ENCODE peak calls at places on chromosome 15, in eight cellular contexts. J is left ventricle myocardium inferior, H is stomach, V is astrocyte, M is GM23338, O is RWPE2, Y is heart right ventricle, A is brain microvascular endothelial cell. Z is an unnamed sample.
A peak's percentile ranks its signal among the peaks of the same experiment; 100 is the strongest.

GRCh38 chr15:84400820-84401219 is 165.2 kb downstream of the GOLGA6L4 start:
- DNase-seq in A (no peak), Y (no peak), O (peak; percentile 29), J (no peak), V (no peak), H (no peak), M (peak; percentile 25), Z (no peak)

GRCh38 chr15:41501191-41501917 is 7.7 kb downstream of the ITPKA start:
- DNase-seq in Y (no peak), J (no peak), V (no peak), A (no peak), M (peak; percentile 64), H (no peak), O (no peak), Z (no peak)

GRCh38 chr15:26864664-26865191 is 2.1 kb upstream of the GABRA5 start:
- DNase-seq in V (peak; percentile 22), M (peak; percentile 90), Y (peak; percentile 11), J (no peak), O (no peak), A (peak; percentile 30), H (peak; percentile 31), Z (no peak)

GRCh38 chr15:78035319-78035718 is 42.2 kb downstream of the TBC1D2B start:
- DNase-seq in H (peak; percentile 51), O (no peak), J (no peak), A (no peak), M (no peak), Y (peak; percentile 49), V (peak; percentile 10), Z (no peak)

GRCh38 chr15:101221858-101222257 is 30.0 kb downstream of the CHSY1 start:
- DNase-seq in O (no peak), A (no peak), M (no peak), V (no peak), H (no peak), Y (no peak), J (no peak), Z (no peak)

GRCh38 chr15:69215636-69216035 is 55.2 kb downstream of the GLCE start:
- DNase-seq in J (no peak), V (no peak), O (no peak), H (no peak), Y (no peak), M (no peak), A (no peak), Z (no peak)

GRCh38 chr15:40746916-40747418 is 8.1 kb downstream of the RMDN3 start:
- DNase-seq in Y (no peak), M (peak; percentile 32), A (no peak), O (peak; percentile 12), V (no peak), J (no peak), H (no peak), Z (no peak)

GRCh38 chr15:31811641-31812040 is 218.7 kb upstream of the CHRNA7 start:
- DNase-seq in O (no peak), H (no peak), J (no peak), M (no peak), V (no peak), A (no peak), Y (no peak), Z (no peak)

GRCh38 chr15:27358751-27359434 is 387.9 kb downstream of the GABRG3 start:
- DNase-seq in O (no peak), M (peak; percentile 79), Y (no peak), V (peak; percentile 8), J (no peak), A (no peak), H (no peak), Z (no peak)

GRCh38 chr15:81763304-81763703 is 282.5 kb downstream of the MEX3B start:
- DNase-seq in H (no peak), J (no peak), O (no peak), A (no peak), M (no peak), Y (no peak), V (no peak), Z (no peak)

GRCh38 chr15:35545825-35546580 is at the start of gene DPH6:
- DNase-seq in J (peak; percentile 87), A (peak; percentile 80), O (peak; percentile 91), V (peak; percentile 75), M (peak; percentile 87), H (peak; percentile 81), Y (peak; percentile 86), Z (peak; percentile 44)

GRCh38 chr15:100821327-100821726 is 58.3 kb upstream of the ALDH1A3 start:
- DNase-seq in J (no peak), H (no peak), A (no peak), M (no peak), V (peak; percentile 12), Y (no peak), O (no peak), Z (no peak)

DNA sequence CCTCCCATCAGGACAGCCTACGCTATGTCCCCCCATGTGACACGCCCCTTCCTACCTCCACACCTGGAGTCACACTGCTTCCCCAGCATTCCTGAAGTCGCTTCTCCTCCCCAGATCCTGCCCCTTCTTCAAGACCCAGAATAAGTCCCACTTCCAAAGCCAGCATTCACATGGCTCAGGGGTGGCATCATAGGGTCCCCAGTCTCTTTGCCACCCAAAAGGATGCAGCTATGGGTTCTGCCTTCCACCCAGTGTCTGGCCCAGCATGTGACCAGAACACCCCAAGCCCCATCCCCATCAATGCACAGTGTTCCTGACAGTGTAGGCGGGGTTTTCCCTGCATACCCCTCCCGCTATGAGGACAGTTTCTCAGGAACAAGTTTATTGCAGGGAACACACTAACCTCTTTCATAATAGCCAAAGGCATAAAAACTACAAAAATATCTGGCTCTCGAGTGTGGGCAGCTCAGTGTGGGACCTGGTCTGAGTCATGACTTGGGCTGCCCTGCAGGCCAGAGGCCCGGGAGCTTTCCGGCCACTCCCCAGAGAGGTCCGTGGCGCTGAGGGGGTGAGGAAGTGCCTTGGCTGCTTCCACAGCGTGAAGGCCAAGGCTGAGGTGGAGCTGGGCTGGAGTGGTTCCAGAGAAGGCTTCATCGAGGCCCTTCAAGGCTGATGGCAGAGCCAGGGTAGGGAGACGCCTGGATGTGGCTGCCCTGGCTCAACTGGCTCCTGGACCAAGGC is 5.8 kb downstream of the ISLR start:
- DNase-seq in J (peak; percentile 78), Y (peak; percentile 78), M (no peak), V (peak; percentile 92), A (peak; percentile 78), O (peak; percentile 89), H (no peak), Z (peak; percentile 38)
- H3K4me3 ChIP-seq in J (peak overlapping the region; percentile 11), Y (no peak overlapping the region), M (no peak overlapping the region), V (no peak overlapping the region), A (no peak overlapping the region), O (no peak overlapping the region), H (no peak overlapping the region), Z (no peak overlapping the region)

DNA sequence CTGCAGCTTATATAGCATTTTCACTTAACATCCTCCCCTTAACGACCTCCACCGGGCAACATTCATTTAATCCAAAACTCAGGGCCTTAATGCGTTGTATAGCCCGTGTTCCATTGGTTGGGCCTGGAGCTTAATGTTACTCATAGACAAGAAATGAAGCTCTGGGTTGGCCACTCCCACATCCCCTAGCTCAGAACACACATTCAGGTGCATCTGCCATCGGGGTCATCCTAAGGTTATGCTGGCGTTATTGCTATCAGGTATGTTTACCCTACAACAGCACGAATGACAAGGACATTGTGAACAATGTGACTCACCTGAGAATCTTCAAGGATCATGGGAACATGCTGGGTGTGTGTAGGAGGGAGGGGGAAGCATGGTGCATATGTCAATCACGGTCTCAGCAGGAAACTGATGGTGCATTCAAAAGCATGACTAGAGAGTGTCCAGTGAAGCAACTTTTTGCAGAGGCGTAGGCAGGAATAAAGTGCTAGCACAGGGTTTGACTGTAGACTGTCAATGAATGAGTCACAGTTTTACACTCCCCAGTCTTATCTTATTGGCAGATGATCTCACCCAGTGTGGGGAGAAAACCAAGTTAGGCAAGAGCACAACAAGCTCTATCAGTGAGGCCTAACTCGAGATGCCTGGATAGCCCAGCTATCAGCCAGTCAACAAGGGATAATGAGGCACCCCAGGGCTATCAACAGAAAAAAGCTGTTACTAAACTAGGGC is 402.1 kb upstream of the MCTP2 start:
- DNase-seq in Y (peak; percentile 20), M (no peak), O (peak; percentile 84), V (peak; percentile 85), H (no peak), J (no peak), A (peak; percentile 94), Z (peak; percentile 10)
- H3K27ac ChIP-seq in Y (no peak overlapping the region), M (no peak overlapping the region), O (peak overlapping the region; percentile 82), V (peak overlapping the region; percentile 53), H (no peak overlapping the region), J (peak overlapping the region; percentile 57), A (peak overlapping the region; percentile 57), Z (no peak overlapping the region)

DNA sequence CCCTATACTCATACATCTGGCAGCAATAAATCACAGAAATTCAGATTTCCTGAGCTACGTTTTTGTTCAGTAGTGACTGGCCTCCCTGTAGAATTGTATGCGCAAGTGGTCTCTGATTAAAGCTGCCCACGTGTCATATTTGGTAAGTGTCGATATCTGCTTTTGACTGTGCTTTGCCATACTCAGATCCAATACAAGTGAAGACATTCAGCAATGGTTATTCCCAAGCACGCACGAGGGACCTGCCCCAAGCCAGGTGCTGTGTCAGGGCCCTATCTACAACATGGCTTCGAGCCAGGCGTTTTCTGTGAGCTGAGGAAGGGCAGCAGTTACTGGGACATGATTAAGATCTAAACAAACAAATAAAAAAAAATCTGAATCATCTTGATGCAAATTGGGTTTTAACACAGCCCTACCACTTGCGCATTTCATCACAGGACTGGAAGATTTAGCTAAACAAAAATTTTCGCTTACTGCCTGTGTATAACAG is 47.2 kb upstream of the ICE2 start:
- DNase-seq in O (peak; percentile 92), Y (peak; percentile 31), M (no peak), V (no peak), A (no peak), H (peak; percentile 35), J (no peak), Z (no peak)
- TF ChIP-seq CTCF in O (no peak), Y (no peak), M (no peak), V (no peak), A (no peak), H (no peak), J (no peak), Z (no peak)

GRCh38 chr15:67826717-67827560 is 1.6 kb downstream of the SKOR1 start:
- DNase-seq in Y (no peak), A (no peak), V (no peak), O (peak; percentile 57), M (peak; percentile 45), J (no peak), H (no peak), Z (no peak)

GRCh38 chr15:67824157-67824899 is 981 bp upstream of the SKOR1 start:
- DNase-seq in M (peak; percentile 47), J (no peak), Y (no peak), V (no peak), A (no peak), O (peak; percentile 60), H (no peak), Z (no peak)

GRCh38 chr15:67825880-67826716 is 789 bp downstream of the SKOR1 start:
- DNase-seq in Y (no peak), M (peak; percentile 64), J (no peak), O (peak; percentile 77), V (no peak), A (no peak), H (no peak), Z (no peak)

GRCh38 chr15:67823371-67824156 is 1.7 kb upstream of the SKOR1 start:
- DNase-seq in Y (no peak), V (no peak), M (peak; percentile 48), O (no peak), A (no peak), H (no peak), J (no peak), Z (no peak)

GRCh38 chr15:67824900-67825879 is at the start of gene SKOR1:
- DNase-seq in H (no peak), J (no peak), Y (no peak), A (peak; percentile 22), O (peak; percentile 64), V (peak; percentile 33), M (peak; percentile 90), Z (no peak)
- H3K4me3 ChIP-seq in H (peak within 1 kb of the TSS; percentile 41), J (peak within 1 kb of the TSS; percentile 47), Y (peak within 1 kb of the TSS; percentile 12), A (no peak within 1 kb of the TSS), O (no peak within 1 kb of the TSS), V (no peak within 1 kb of the TSS), M (peak within 1 kb of the TSS; percentile 53), Z (peak within 1 kb of the TSS; percentile 10)

Z was measured in AG04450.